ENCODE peak calls at places on chromosomes 5 and 9, in seven cellular contexts. One of them, this sample, is unnamed.

GRCh38 chr9:131669234-131670172 is 70.4 kb downstream of the RAPGEF1 start:
- DNase-seq in uterus: no peak
- DNase-seq in upper lobe of right lung: peak; percentile 66
- DNase-seq in left ventricle myocardium inferior: no peak
- DNase-seq in SJSA1: no peak
- DNase-seq in kidney: no peak
- DNase-seq in lower lobe of right lung: no peak
- DNase-seq in this sample: no peak

GRCh38 chr5:159061834-159062530 is 37.7 kb downstream of the EBF1 start:
- DNase-seq in uterus: peak; percentile 26
- DNase-seq in upper lobe of right lung: no peak
- DNase-seq in left ventricle myocardium inferior: no peak
- DNase-seq in SJSA1: no peak
- DNase-seq in kidney: peak; percentile 56
- DNase-seq in lower lobe of right lung: no peak
- DNase-seq in this sample: no peak

GRCh38 chr9:36268007-36268427 is 9.8 kb upstream of the GNE start:
- DNase-seq in uterus: no peak
- DNase-seq in upper lobe of right lung: no peak
- DNase-seq in left ventricle myocardium inferior: no peak
- DNase-seq in SJSA1: peak; percentile 39
- DNase-seq in kidney: peak; percentile 77
- DNase-seq in lower lobe of right lung: no peak
- DNase-seq in this sample: no peak

GRCh38 chr5:80619081-80619480 is 35.4 kb upstream of the MSH3 start:
- DNase-seq in uterus: no peak
- DNase-seq in upper lobe of right lung: no peak
- DNase-seq in left ventricle myocardium inferior: no peak
- DNase-seq in SJSA1: no peak
- DNase-seq in kidney: no peak
- DNase-seq in lower lobe of right lung: no peak
- DNase-seq in this sample: no peak

GRCh38 chr9:7088598-7088997 is 330.8 kb downstream of the KDM4C start:
- DNase-seq in uterus: no peak
- DNase-seq in upper lobe of right lung: no peak
- DNase-seq in left ventricle myocardium inferior: no peak
- DNase-seq in SJSA1: no peak
- DNase-seq in kidney: no peak
- DNase-seq in lower lobe of right lung: no peak
- DNase-seq in this sample: no peak

GRCh38 chr9:71734953-71735352 is 33.4 kb downstream of the CEMIP2 start:
- DNase-seq in uterus: no peak
- DNase-seq in upper lobe of right lung: no peak
- DNase-seq in left ventricle myocardium inferior: no peak
- DNase-seq in SJSA1: no peak
- DNase-seq in kidney: no peak
- DNase-seq in lower lobe of right lung: no peak
- DNase-seq in this sample: no peak

GRCh38 chr9:37364751-37365360 is 57.6 kb upstream of the GRHPR start:
- DNase-seq in uterus: no peak
- DNase-seq in upper lobe of right lung: no peak
- DNase-seq in left ventricle myocardium inferior: no peak
- DNase-seq in SJSA1: no peak
- DNase-seq in kidney: no peak
- DNase-seq in lower lobe of right lung: no peak
- DNase-seq in this sample: no peak

GRCh38 chr5:95779611-95780010 is 42.9 kb downstream of the GLRX start:
- DNase-seq in uterus: no peak
- DNase-seq in upper lobe of right lung: no peak
- DNase-seq in left ventricle myocardium inferior: no peak
- DNase-seq in SJSA1: no peak
- DNase-seq in kidney: no peak
- DNase-seq in lower lobe of right lung: no peak
- DNase-seq in this sample: no peak

GRCh38 chr5:168449166-168449565 is 37.1 kb upstream of the RARS1 start:
- DNase-seq in uterus: no peak
- DNase-seq in upper lobe of right lung: no peak
- DNase-seq in left ventricle myocardium inferior: no peak
- DNase-seq in SJSA1: no peak
- DNase-seq in kidney: no peak
- DNase-seq in lower lobe of right lung: no peak
- DNase-seq in this sample: no peak

GRCh38 chr5:152556779-152557178 is 151.7 kb upstream of the NMUR2 start:
- DNase-seq in uterus: no peak
- DNase-seq in upper lobe of right lung: no peak
- DNase-seq in left ventricle myocardium inferior: no peak
- DNase-seq in SJSA1: no peak
- DNase-seq in kidney: no peak
- DNase-seq in lower lobe of right lung: no peak
- DNase-seq in this sample: no peak

GRCh38 chr9:137073992-137074399 is 3.3 kb upstream of the UAP1L1 start:
- DNase-seq in uterus: no peak
- DNase-seq in upper lobe of right lung: no peak
- DNase-seq in left ventricle myocardium inferior: no peak
- DNase-seq in SJSA1: no peak
- DNase-seq in kidney: no peak
- DNase-seq in lower lobe of right lung: no peak
- DNase-seq in this sample: no peak

GRCh38 chr9:78921341-78921740 is 624.4 kb downstream of the PSAT1 start:
- DNase-seq in uterus: no peak
- DNase-seq in upper lobe of right lung: no peak
- DNase-seq in left ventricle myocardium inferior: no peak
- DNase-seq in SJSA1: no peak
- DNase-seq in kidney: no peak
- DNase-seq in lower lobe of right lung: no peak
- DNase-seq in this sample: no peak

GRCh38 chr5:14968796-14969195 is 97.2 kb upstream of the ANKH start:
- DNase-seq in uterus: no peak
- DNase-seq in upper lobe of right lung: no peak
- DNase-seq in left ventricle myocardium inferior: no peak
- DNase-seq in SJSA1: no peak
- DNase-seq in kidney: no peak
- DNase-seq in lower lobe of right lung: no peak
- DNase-seq in this sample: no peak

GRCh38 chr5:39775458-39776365 is 350.9 kb upstream of the DAB2 start:
- DNase-seq in uterus: no peak
- DNase-seq in upper lobe of right lung: no peak
- DNase-seq in left ventricle myocardium inferior: no peak
- DNase-seq in SJSA1: peak; percentile 73
- DNase-seq in kidney: no peak
- DNase-seq in lower lobe of right lung: no peak
- DNase-seq in this sample: no peak

GRCh38 chr5:54905942-54906537 is 79.4 kb downstream of the ESM1 start:
- DNase-seq in uterus: peak; percentile 34
- DNase-seq in upper lobe of right lung: no peak
- DNase-seq in left ventricle myocardium inferior: peak; percentile 46
- DNase-seq in SJSA1: peak; percentile 61
- DNase-seq in kidney: no peak
- DNase-seq in lower lobe of right lung: peak; percentile 63
- DNase-seq in this sample: peak; percentile 53

GRCh38 chr9:33447404-33448158 is at the start of gene AQP3:
- DNase-seq in uterus: peak; percentile 51
- DNase-seq in upper lobe of right lung: peak; percentile 91
- DNase-seq in left ventricle myocardium inferior: peak; percentile 66
- DNase-seq in SJSA1: no peak
- DNase-seq in kidney: peak; percentile 87
- DNase-seq in lower lobe of right lung: peak; percentile 84
- DNase-seq in this sample: peak; percentile 77

GRCh38 chr5:136636001-136636400 is 270.7 kb upstream of the TRPC7 start:
- DNase-seq in uterus: no peak
- DNase-seq in upper lobe of right lung: no peak
- DNase-seq in left ventricle myocardium inferior: no peak
- DNase-seq in SJSA1: no peak
- DNase-seq in kidney: no peak
- DNase-seq in lower lobe of right lung: no peak
- DNase-seq in this sample: no peak

GRCh38 chr9:121750715-121751623 is 99.5 kb downstream of the DAB2IP start:
- DNase-seq in uterus: no peak
- DNase-seq in upper lobe of right lung: no peak
- DNase-seq in left ventricle myocardium inferior: no peak
- DNase-seq in SJSA1: no peak
- DNase-seq in kidney: peak; percentile 57
- DNase-seq in lower lobe of right lung: no peak
- DNase-seq in this sample: no peak

GRCh38 chr9:2477755-2478154 is 143.8 kb upstream of the VLDLR start:
- DNase-seq in uterus: no peak
- DNase-seq in upper lobe of right lung: no peak
- DNase-seq in left ventricle myocardium inferior: no peak
- DNase-seq in SJSA1: peak; percentile 46
- DNase-seq in kidney: no peak
- DNase-seq in lower lobe of right lung: no peak
- DNase-seq in this sample: no peak

GRCh38 chr5:17359451-17359965 is 138.5 kb upstream of the TAF11L2 start:
- DNase-seq in uterus: no peak
- DNase-seq in upper lobe of right lung: no peak
- DNase-seq in left ventricle myocardium inferior: no peak
- DNase-seq in SJSA1: peak; percentile 89
- DNase-seq in kidney: no peak
- DNase-seq in lower lobe of right lung: no peak
- DNase-seq in this sample: no peak
- H3K4me3 ChIP-seq in uterus: no peak overlapping the region
- H3K4me3 ChIP-seq in upper lobe of right lung: no peak overlapping the region
- H3K4me3 ChIP-seq in left ventricle myocardium inferior: no peak overlapping the region
- H3K4me3 ChIP-seq in SJSA1: no peak overlapping the region
- H3K4me3 ChIP-seq in kidney: no peak overlapping the region
- H3K4me3 ChIP-seq in lower lobe of right lung: no peak overlapping the region
- H3K4me3 ChIP-seq in this sample: no peak overlapping the region

DNA sequence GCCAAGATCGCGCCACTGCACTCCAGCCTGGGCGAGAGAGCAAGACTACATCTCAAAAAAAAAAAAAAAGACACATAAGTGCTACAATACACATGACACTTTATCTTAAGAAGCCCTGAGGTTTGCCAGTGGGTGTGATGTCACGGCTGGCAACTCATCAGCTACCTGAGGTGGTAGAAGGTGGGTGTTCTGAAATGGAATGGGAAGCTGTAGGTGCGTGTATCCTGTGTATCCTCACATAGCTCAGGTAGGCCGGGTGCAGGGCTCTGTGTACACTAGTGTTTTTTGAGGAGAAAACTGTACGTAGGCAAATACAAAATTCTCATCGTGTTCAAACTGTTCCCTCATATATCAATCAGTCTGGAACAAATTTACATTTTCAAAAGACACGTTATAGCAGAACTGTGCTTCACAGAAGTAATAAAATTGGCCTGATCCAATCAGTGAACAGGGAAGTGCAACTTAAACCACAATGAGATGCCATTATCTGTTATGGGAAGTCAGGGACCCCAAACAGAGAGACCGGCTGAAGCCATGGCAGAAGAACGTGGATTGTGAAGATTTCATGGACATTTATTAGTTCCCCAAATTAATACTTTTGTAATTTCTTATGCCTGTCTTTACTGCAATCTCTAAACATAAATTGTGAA is 10.4 kb downstream of the BICD2 start:
- DNase-seq in uterus: no peak
- DNase-seq in upper lobe of right lung: no peak
- DNase-seq in left ventricle myocardium inferior: no peak
- DNase-seq in SJSA1: no peak
- DNase-seq in kidney: no peak
- DNase-seq in lower lobe of right lung: no peak
- DNase-seq in this sample: no peak
- H3K27ac ChIP-seq in uterus: no peak overlapping the region
- H3K27ac ChIP-seq in upper lobe of right lung: no peak overlapping the region
- H3K27ac ChIP-seq in left ventricle myocardium inferior: no peak overlapping the region
- H3K27ac ChIP-seq in SJSA1: no peak overlapping the region
- H3K27ac ChIP-seq in kidney: no peak overlapping the region
- H3K27ac ChIP-seq in lower lobe of right lung: no peak overlapping the region
- H3K27ac ChIP-seq in this sample: no peak overlapping the region

GRCh38 chr5:2748180-2748840 is 3.2 kb downstream of the IRX2 start:
- DNase-seq in uterus: no peak
- DNase-seq in upper lobe of right lung: no peak
- DNase-seq in left ventricle myocardium inferior: no peak
- DNase-seq in SJSA1: no peak
- DNase-seq in kidney: no peak
- DNase-seq in lower lobe of right lung: no peak
- DNase-seq in this sample: no peak
- H3K4me3 ChIP-seq in uterus: no peak overlapping the region
- H3K4me3 ChIP-seq in upper lobe of right lung: peak overlapping the region; percentile 51
- H3K4me3 ChIP-seq in left ventricle myocardium inferior: no peak overlapping the region
- H3K4me3 ChIP-seq in SJSA1: no peak overlapping the region
- H3K4me3 ChIP-seq in kidney: no peak overlapping the region
- H3K4me3 ChIP-seq in lower lobe of right lung: peak overlapping the region; percentile 55
- H3K4me3 ChIP-seq in this sample: no peak overlapping the region

GRCh38 chr9:129675656-129676055 is 10.2 kb downstream of the PRRX2 start:
- DNase-seq in uterus: no peak
- DNase-seq in upper lobe of right lung: no peak
- DNase-seq in left ventricle myocardium inferior: no peak
- DNase-seq in SJSA1: no peak
- DNase-seq in kidney: no peak
- DNase-seq in lower lobe of right lung: no peak
- DNase-seq in this sample: no peak
- H3K27ac ChIP-seq in uterus: no peak overlapping the region
- H3K27ac ChIP-seq in upper lobe of right lung: no peak overlapping the region
- H3K27ac ChIP-seq in left ventricle myocardium inferior: no peak overlapping the region
- H3K27ac ChIP-seq in SJSA1: no peak overlapping the region
- H3K27ac ChIP-seq in kidney: no peak overlapping the region
- H3K27ac ChIP-seq in lower lobe of right lung: no peak overlapping the region
- H3K27ac ChIP-seq in this sample: no peak overlapping the region

DNA sequence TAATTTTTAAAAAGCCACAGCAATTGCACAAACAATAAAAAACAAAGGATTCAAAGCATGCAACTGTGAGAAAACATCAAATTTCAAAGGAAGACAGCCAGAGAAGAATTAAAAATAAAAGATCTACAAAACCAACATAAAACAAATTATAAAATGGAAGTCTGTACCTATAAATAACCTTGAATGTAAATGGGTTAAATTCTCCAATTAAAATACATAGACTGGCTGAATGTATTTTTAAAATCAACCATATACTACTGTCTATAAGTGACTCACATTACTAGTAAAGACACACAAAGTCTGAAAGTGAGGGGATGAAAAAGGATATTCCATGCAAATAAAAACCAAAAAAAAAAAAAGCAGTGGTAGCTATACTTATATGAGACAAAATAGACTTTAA is 33.7 kb downstream of the BTNL8 start:
- DNase-seq in uterus: no peak
- DNase-seq in upper lobe of right lung: no peak
- DNase-seq in left ventricle myocardium inferior: no peak
- DNase-seq in SJSA1: no peak
- DNase-seq in kidney: no peak
- DNase-seq in lower lobe of right lung: no peak
- DNase-seq in this sample: no peak
- H3K4me3 ChIP-seq in uterus: no peak overlapping the region
- H3K4me3 ChIP-seq in upper lobe of right lung: no peak overlapping the region
- H3K4me3 ChIP-seq in left ventricle myocardium inferior: no peak overlapping the region
- H3K4me3 ChIP-seq in SJSA1: no peak overlapping the region
- H3K4me3 ChIP-seq in kidney: no peak overlapping the region
- H3K4me3 ChIP-seq in lower lobe of right lung: no peak overlapping the region
- H3K4me3 ChIP-seq in this sample: no peak overlapping the region

GRCh38 chr5:45295231-45295630 is 400.9 kb downstream of the HCN1 start:
- DNase-seq in uterus: no peak
- DNase-seq in upper lobe of right lung: no peak
- DNase-seq in left ventricle myocardium inferior: no peak
- DNase-seq in SJSA1: no peak
- DNase-seq in kidney: no peak
- DNase-seq in lower lobe of right lung: no peak
- DNase-seq in this sample: no peak
- H3K27ac ChIP-seq in uterus: no peak overlapping the region
- H3K27ac ChIP-seq in upper lobe of right lung: no peak overlapping the region
- H3K27ac ChIP-seq in left ventricle myocardium inferior: no peak overlapping the region
- H3K27ac ChIP-seq in SJSA1: no peak overlapping the region
- H3K27ac ChIP-seq in kidney: no peak overlapping the region
- H3K27ac ChIP-seq in lower lobe of right lung: no peak overlapping the region
- H3K27ac ChIP-seq in this sample: no peak overlapping the region